ENCODE peak calls at places on chromosomes 3 and 15, in seven cellular contexts. U, N, B, V, G, Z and C are unnamed samples.

GRCh38 chr3:157865449-157865862 is 240.8 kb downstream of the SHOX2 start:
- DNase-seq in U (no peak), N (peak; percentile 13), B (peak; percentile 19), V (peak; percentile 78), G (peak; percentile 87), Z (peak; percentile 8), C (no peak)

GRCh38 chr3:184568918-184569829 is 7.6 kb downstream of the EPHB3 start:
- DNase-seq in U (peak; percentile 97), N (peak; percentile 76), B (no peak), V (peak; percentile 90), G (no peak), Z (peak; percentile 82), C (peak; percentile 97)

GRCh38 chr3:139319428-139320402 is 24.1 kb upstream of the MRPS22 start:
- DNase-seq in U (no peak), N (no peak), B (no peak), V (no peak), G (peak; percentile 51), Z (no peak), C (no peak)

GRCh38 chr15:39213385-39213840 is 367.5 kb upstream of the THBS1 start:
- DNase-seq in U (peak; percentile 97), N (no peak), B (peak; percentile 31), V (peak; percentile 83), G (no peak), Z (peak; percentile 98), C (no peak)

GRCh38 chr3:165128544-165128943 is 50.2 kb upstream of the SI start:
- DNase-seq in U (no peak), N (no peak), B (no peak), V (no peak), G (no peak), Z (no peak), C (no peak)

GRCh38 chr15:101092186-101092866 is 159.5 kb downstream of the CHSY1 start:
- DNase-seq in U (no peak), N (no peak), B (no peak), V (no peak), G (no peak), Z (no peak), C (no peak)

GRCh38 chr3:184381261-184382224 is 1.7 kb downstream of the CHRD start:
- DNase-seq in U (no peak), N (no peak), B (no peak), V (peak; percentile 80), G (no peak), Z (no peak), C (no peak)

GRCh38 chr3:32816439-32817194 is 1.2 kb upstream of the TRIM71 start:
- DNase-seq in U (no peak), N (no peak), B (peak; percentile 59), V (peak; percentile 86), G (peak; percentile 69), Z (peak; percentile 21), C (no peak)

GRCh38 chr15:40930430-40931299 is 1.5 kb downstream of the DLL4 start:
- DNase-seq in U (no peak), N (peak; percentile 59), B (peak; percentile 81), V (peak; percentile 82), G (peak; percentile 87), Z (peak; percentile 42), C (no peak)

DNA sequence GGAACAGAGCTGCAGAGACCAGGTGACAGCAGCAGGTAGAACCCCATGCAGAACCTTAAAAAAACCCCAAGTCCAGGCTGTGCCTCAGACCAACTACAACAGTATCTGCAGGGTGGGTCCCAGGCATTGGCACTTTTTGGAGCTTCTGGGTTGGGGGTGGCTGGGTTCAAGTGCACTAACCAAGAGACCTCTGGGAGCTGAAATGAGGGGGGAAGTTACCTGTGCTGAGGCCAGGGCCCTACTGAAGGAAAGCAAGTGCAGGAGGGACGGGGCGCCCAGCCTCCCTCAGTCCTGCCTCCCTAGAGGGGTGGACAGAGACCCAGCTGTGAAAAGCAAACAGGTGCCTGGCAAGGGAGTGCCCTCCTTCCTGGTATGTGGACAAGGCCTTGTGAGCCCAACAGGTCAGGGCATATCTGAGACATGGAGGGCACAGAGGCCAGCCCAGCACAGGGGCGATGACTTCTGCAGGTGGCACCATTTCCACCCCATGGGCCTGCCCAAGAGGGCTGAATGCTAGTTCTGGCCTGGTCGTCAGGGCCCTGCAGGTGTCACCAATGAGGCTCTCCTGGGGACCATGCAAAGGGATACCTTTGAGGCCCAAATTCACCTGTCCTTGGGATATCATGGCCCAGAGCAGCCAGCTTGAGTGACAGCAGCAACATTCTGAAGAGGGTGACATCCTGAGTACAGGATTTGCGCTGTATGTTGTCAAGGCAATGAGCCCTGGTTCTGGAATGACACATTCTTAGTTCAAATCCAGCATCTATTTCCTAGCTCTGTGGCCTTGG is 18.7 kb downstream of the CTSH start:
- DNase-seq in U (no peak), N (no peak), B (no peak), V (no peak), G (no peak), Z (no peak), C (no peak)
- TF ChIP-seq CTCF in U (no peak), N (no peak), B (no peak), V (no peak), G (no peak), Z (no peak), C (no peak)

GRCh38 chr3:71456155-71456554 is 127.4 kb downstream of the FOXP1 start:
- DNase-seq in U (no peak), N (no peak), B (no peak), V (no peak), G (no peak), Z (no peak), C (no peak)
- TF ChIP-seq CTCF in U (peak; percentile 30), N (no peak), B (no peak), V (no peak), G (no peak), Z (no peak), C (peak; percentile 4)

DNA sequence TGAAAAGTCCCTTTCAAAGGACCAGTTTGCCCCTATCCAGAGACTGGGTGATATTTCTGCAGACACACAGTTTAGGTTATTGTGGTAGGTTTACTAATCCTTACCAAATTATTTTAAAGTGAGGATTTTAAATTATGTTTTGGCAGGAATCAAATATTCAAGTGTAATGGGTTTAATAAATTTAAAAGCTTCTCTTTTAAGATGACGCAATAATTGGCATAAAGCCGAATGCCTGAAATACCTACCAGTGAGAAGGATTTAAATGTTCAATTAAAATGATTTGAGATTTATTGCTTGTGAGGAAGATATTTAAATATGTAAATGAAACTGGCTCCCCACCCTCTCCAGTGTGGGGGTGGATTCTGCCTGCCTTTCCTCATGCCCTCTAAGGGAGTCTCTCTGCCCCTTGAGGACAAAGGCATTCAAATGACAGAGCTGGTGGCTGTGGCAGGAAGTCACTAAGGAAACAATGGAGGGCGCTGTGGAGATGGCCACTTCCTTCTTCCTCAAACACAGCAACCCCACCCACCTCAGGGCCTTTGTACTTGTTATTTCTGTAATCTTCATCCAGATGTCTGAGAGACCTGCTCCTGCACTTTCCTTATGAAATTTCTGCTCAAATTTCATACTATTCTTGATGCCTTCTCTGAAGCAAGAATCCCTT is 131.7 kb downstream of the TNIK start:
- DNase-seq in U (no peak), N (no peak), B (no peak), V (no peak), G (peak; percentile 39), Z (no peak), C (no peak)
- TF ChIP-seq CTCF in U (peak; percentile 36), N (no peak), B (no peak), V (no peak), G (no peak), Z (no peak), C (peak; percentile 1)

DNA sequence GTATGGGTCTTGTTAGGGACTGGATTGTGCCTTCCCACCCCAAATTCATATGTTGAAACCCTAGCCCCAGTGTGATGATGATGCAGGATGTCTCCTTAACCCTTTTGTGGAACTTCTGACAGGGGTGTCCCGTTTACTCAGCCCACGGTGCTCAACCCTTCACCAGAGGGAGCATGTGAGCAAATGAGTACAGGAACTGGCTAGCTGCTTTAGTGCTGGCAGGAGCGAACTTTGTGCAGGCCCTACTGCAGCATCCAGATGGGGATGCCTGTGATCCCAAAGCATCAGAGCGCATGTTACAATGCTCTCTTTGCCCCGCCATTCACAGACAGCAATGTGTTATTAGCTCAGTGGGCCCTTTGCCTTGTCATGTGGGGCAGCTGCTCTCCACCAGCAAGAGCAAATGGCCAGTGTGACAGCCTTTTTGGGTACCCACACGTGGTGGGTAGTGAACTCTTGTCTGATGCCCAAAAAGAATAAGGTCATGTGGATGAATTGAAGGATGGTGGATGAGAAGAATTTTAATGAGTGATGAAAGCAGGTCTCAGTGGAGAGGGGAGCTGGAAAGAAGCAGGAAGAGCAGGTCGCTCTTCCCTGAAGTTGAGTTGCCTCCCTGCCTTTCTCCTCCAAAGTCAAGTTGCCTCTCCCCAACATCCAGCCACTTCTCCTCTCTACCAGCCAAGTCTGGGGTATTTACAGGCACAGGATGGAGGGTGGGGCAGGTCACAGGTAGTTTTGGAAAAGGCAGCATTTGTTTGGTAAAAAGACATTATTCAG is 63.3 kb upstream of the STRIT1 start:
- DNase-seq in U (no peak), N (no peak), B (no peak), V (no peak), G (no peak), Z (no peak), C (no peak)
- TF ChIP-seq CTCF in U (peak; percentile 32), N (no peak), B (peak; percentile 37), V (no peak), G (no peak), Z (no peak), C (peak; percentile 25)

GRCh38 chr15:74202461-74203401 is at the start of gene STRA6:
- DNase-seq in U (peak; percentile 45), N (no peak), B (peak; percentile 38), V (peak; percentile 77), G (peak; percentile 37), Z (peak; percentile 37), C (no peak)

GRCh38 chr15:74205593-74205969 is 3.0 kb upstream of the STRA6 start:
- DNase-seq in U (no peak), N (no peak), B (no peak), V (peak; percentile 18), G (no peak), Z (no peak), C (no peak)

GRCh38 chr15:74201656-74202420 is 749 bp downstream of the STRA6 start:
- DNase-seq in U (no peak), N (peak; percentile 69), B (no peak), V (peak; percentile 34), G (no peak), Z (peak; percentile 87), C (no peak)

GRCh38 chr15:74206801-74207281 is 4.3 kb upstream of the STRA6 start:
- DNase-seq in U (no peak), N (no peak), B (no peak), V (peak; percentile 34), G (no peak), Z (no peak), C (peak; percentile 50)

DNA sequence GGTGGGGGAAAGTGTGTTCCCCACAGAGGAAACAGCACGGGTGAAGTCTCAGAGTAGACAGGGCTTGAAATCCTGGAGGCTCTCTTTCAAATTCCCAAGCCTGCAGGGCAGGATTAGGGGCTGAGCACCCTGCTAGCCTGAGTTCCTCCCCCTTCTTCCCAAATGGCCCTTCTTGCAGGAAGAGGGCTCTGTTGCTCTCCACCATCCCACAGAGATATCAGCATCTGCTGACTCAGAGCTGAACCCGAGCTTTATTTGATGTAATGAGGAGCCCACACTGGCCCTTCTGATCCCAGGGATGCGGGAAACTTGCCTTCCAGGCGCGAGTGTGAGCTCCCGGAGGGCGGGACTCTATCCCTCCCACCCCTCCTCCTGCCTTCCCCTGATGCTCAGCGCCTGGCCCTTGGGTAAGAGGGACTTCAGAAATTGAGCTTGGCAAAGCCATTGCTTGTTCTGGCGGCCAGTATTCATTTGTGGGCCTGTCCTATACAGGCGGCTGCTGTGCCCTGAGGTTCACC is 1.4 kb upstream of the STRA6 start:
- DNase-seq in U (peak; percentile 56), N (no peak), B (no peak), V (peak; percentile 46), G (no peak), Z (peak; percentile 31), C (peak; percentile 58)
- TF ChIP-seq CTCF in U (no peak), N (no peak), B (no peak), V (no peak), G (no peak), Z (no peak), C (peak; percentile 16)